ENCODE peak calls at places on chromosomes 6 and 20, in nine cellular contexts. Y is PC-3, S is fibroblast of lung, D is sigmoid colon, Z is dorsolateral prefrontal cortex, O is upper lobe of right lung, B is right lobe of liver, L is HCT116, N is upper lobe of left lung. J is an unnamed sample.

GRCh38 chr6:39338406-39338805 is 15.9 kb upstream of the KCNK16 start:
- DNase-seq in L (no peak), Z (no peak), O (no peak), S (no peak), B (no peak), Y (no peak), D (no peak), N (no peak), J (no peak)

GRCh38 chr20:25683050-25683449 is 13.6 kb downstream of the ZNF337 start:
- DNase-seq in O (no peak), S (no peak), D (no peak), Z (no peak), B (no peak), L (no peak), N (no peak), Y (no peak), J (no peak)

GRCh38 chr20:36644032-36644712 is 1.8 kb downstream of the SLA2 start:
- DNase-seq in Y (no peak), S (no peak), D (no peak), O (peak; percentile 60), N (no peak), Z (no peak), L (no peak), B (no peak), J (no peak)

GRCh38 chr6:69584913-69585729 is 211.7 kb downstream of the LMBRD1 start:
- DNase-seq in N (no peak), S (no peak), Z (no peak), L (no peak), D (no peak), B (no peak), Y (no peak), O (no peak), J (no peak)

GRCh38 chr6:9744119-9744518 is 670.8 kb downstream of the TFAP2A start:
- DNase-seq in S (no peak), B (no peak), O (no peak), Y (no peak), Z (no peak), L (no peak), N (no peak), D (no peak), J (no peak)

GRCh38 chr6:121849477-121849876 is 414.0 kb downstream of the GJA1 start:
- DNase-seq in Z (no peak), N (no peak), S (peak; percentile 84), B (no peak), D (peak; percentile 66), Y (peak; percentile 79), O (no peak), L (peak; percentile 53), J (no peak)

GRCh38 chr6:149233056-149233715 is 84.3 kb upstream of the TAB2 start:
- DNase-seq in D (no peak), L (peak; percentile 95), Z (no peak), N (no peak), O (no peak), S (peak; percentile 78), Y (peak; percentile 94), B (no peak), J (no peak)

GRCh38 chr6:80938131-80938530 is 814.4 kb downstream of the TENT5A start:
- DNase-seq in S (no peak), Y (no peak), B (no peak), Z (no peak), L (no peak), D (no peak), N (no peak), O (no peak), J (no peak)

GRCh38 chr6:82836022-82836575 is 229.5 kb downstream of the UBE3D start:
- DNase-seq in B (no peak), D (no peak), S (no peak), Y (no peak), Z (no peak), N (no peak), L (no peak), O (no peak), J (no peak)

GRCh38 chr6:170131351-170131750 is 159.5 kb downstream of the DLL1 start:
- DNase-seq in D (peak; percentile 49), N (peak; percentile 38), L (no peak), B (peak; percentile 39), S (no peak), Z (peak; percentile 25), O (peak; percentile 35), Y (no peak), J (peak; percentile 50)

GRCh38 chr6:21972516-21972915 is 324.3 kb downstream of the PRL start:
- DNase-seq in S (no peak), O (no peak), Y (no peak), D (no peak), L (no peak), N (no peak), Z (no peak), B (no peak), J (no peak)

GRCh38 chr20:63974402-63975200 is 4.8 kb downstream of the SAMD10 start:
- DNase-seq in L (no peak), N (no peak), D (peak; percentile 69), S (peak; percentile 62), B (peak; percentile 78), O (peak; percentile 64), Y (peak; percentile 32), Z (no peak), J (no peak)

GRCh38 chr6:68196645-68197044 is 438.4 kb upstream of the ADGRB3 start:
- DNase-seq in O (no peak), S (peak; percentile 26), Z (no peak), L (no peak), Y (peak; percentile 65), B (no peak), N (no peak), D (no peak), J (no peak)

GRCh38 chr6:15533379-15534044 is 129.3 kb downstream of the DTNBP1 start:
- DNase-seq in D (no peak), N (no peak), S (peak; percentile 51), O (no peak), B (no peak), L (no peak), Y (no peak), Z (no peak), J (no peak)

GRCh38 chr6:63573140-63573898 is 1.0 kb downstream of the LOC128125822 start:
- DNase-seq in O (peak; percentile 93), Y (peak; percentile 68), N (peak; percentile 95), L (peak; percentile 74), D (peak; percentile 88), S (peak; percentile 72), B (peak; percentile 86), Z (peak; percentile 65), J (peak; percentile 88)

GRCh38 chr20:24683676-24684075 is 214.2 kb downstream of the SYNDIG1 start:
- DNase-seq in D (peak; percentile 18), L (no peak), O (peak; percentile 11), Y (no peak), Z (peak; percentile 40), S (no peak), B (no peak), N (no peak), J (no peak)

DNA sequence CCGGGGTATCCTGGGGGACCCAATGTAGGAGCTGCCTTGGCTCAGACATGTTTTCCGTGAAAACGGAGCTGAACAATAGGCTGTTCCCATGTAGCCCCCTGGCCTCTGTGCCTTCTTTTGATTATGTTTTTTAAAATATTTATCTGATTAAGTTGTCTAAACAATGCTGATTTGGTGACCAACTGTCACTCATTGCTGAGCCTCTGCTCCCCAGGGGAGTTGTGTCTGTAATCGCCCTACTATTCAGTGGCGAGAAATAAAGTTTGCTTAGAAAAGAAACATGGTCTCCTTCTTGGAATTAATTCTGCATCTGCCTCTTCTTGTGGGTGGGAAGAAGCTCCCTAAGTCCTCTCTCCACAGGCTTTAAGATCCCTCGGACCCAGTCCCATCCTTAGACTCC is 2.7 kb downstream of the TNF start:
- DNase-seq in Y (no peak), O (no peak), L (no peak), B (no peak), D (no peak), S (no peak), N (no peak), Z (no peak), J (no peak)
- H3K27ac ChIP-seq in Y (no peak overlapping the region), O (no peak overlapping the region), L (no peak overlapping the region), B (no peak overlapping the region), D (no peak overlapping the region), S (no peak overlapping the region), N (no peak overlapping the region), Z (no peak overlapping the region), J (no peak overlapping the region)

GRCh38 chr6:151719070-151719469 is 88.4 kb upstream of the ESR1 start:
- DNase-seq in L (no peak), Y (no peak), Z (no peak), B (no peak), D (no peak), N (no peak), O (no peak), S (no peak), J (no peak)

GRCh38 chr6:151722342-151722741 is 85.1 kb upstream of the ESR1 start:
- DNase-seq in Z (no peak), D (no peak), N (no peak), B (no peak), O (no peak), Y (no peak), L (no peak), S (no peak), J (no peak)

GRCh38 chr6:151721141-151721540 is 86.3 kb upstream of the ESR1 start:
- DNase-seq in S (no peak), O (no peak), L (no peak), N (no peak), Z (no peak), Y (no peak), B (no peak), D (no peak), J (no peak)

GRCh38 chr6:151721671-151722070 is 85.8 kb upstream of the ESR1 start:
- DNase-seq in L (no peak), Y (no peak), D (no peak), B (no peak), S (no peak), N (no peak), O (no peak), Z (no peak), J (no peak)

GRCh38 chr6:151723152-151723551 is 84.3 kb upstream of the ESR1 start:
- DNase-seq in S (no peak), Z (no peak), D (no peak), Y (no peak), B (no peak), L (no peak), O (no peak), N (no peak), J (no peak)
- H3K4me3 ChIP-seq in S (no peak overlapping the region), Z (no peak overlapping the region), D (no peak overlapping the region), Y (no peak overlapping the region), B (no peak overlapping the region), L (no peak overlapping the region), O (no peak overlapping the region), N (no peak overlapping the region), J (no peak overlapping the region)

GRCh38 chr20:61874421-61875068 is 191.1 kb downstream of the TAF4 start:
- DNase-seq in L (peak; percentile 32), B (no peak), D (no peak), O (no peak), S (peak; percentile 14), N (peak; percentile 68), Y (peak; percentile 75), Z (no peak), J (no peak)
- TF ChIP-seq CTCF in L (peak; percentile 59), B (no peak), D (no peak), O (no peak), S (no peak), N (no peak), Y (peak; percentile 59), Z (no peak), J (no peak)

DNA sequence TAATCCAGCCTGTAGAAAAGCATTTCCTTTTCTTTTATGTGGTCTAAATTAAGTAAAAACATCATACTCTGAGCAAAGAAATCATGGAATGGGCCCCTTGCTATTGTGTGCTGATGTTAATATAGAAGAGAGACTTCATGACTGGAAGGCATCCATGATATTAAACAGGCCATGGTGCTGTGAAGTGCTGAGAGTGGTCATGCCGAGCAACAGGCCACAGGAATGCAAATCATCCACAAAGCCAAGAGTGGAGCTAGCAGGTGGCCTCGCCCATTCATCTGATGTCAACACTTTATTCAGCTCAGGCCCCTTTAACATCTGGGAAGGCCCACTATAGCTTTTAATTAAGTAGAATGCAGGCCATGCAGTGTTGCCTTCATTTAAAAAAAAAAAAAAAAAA is 115.2 kb upstream of the HMGCLL1 start:
- DNase-seq in B (no peak), N (no peak), Y (peak; percentile 55), D (no peak), L (no peak), O (no peak), Z (no peak), S (peak; percentile 76), J (no peak)
- H3K27ac ChIP-seq in B (no peak overlapping the region), N (no peak overlapping the region), Y (no peak overlapping the region), D (no peak overlapping the region), L (no peak overlapping the region), O (no peak overlapping the region), Z (no peak overlapping the region), S (no peak overlapping the region), J (no peak overlapping the region)

J was measured in coronary artery.